ENCODE peak calls at places on chromosome 7, in ten cellular contexts. One of them, this sample, is unnamed.

GRCh38 chr7:97298561-97298960 is 181.1 kb downstream of the SDHAF3 start:
- DNase-seq in Peyer's patch: no peak
- DNase-seq in OCI-LY7: no peak
- DNase-seq in fibroblast of lung: peak
- DNase-seq in fibroblast of mammary gland: peak
- DNase-seq in pancreas: no peak
- DNase-seq in right cardiac atrium: no peak
- DNase-seq in skeletal muscle cell: peak
- DNase-seq in astrocyte: peak
- DNase-seq in BJ: no peak
- DNase-seq in this sample: no peak

GRCh38 chr7:76296743-76297740 is 5.4 kb upstream of the HSPB1 start:
- DNase-seq in BJ: peak
- DNase-seq in skeletal muscle cell: peak
- DNase-seq in Peyer's patch: no peak
- DNase-seq in fibroblast of mammary gland: peak
- DNase-seq in pancreas: peak
- DNase-seq in right cardiac atrium: peak
- DNase-seq in fibroblast of lung: peak
- DNase-seq in OCI-LY7: no peak
- DNase-seq in astrocyte: peak
- DNase-seq in this sample: no peak

GRCh38 chr7:142711722-142712616 is 37.3 kb upstream of the PRSS1 start:
- DNase-seq in astrocyte: peak
- DNase-seq in fibroblast of lung: peak
- DNase-seq in fibroblast of mammary gland: peak
- DNase-seq in OCI-LY7: peak
- DNase-seq in pancreas: no peak
- DNase-seq in right cardiac atrium: no peak
- DNase-seq in Peyer's patch: peak
- DNase-seq in BJ: no peak
- DNase-seq in skeletal muscle cell: no peak
- DNase-seq in this sample: no peak

GRCh38 chr7:81744389-81744788 is 25.5 kb downstream of the HGF start:
- DNase-seq in OCI-LY7: no peak
- DNase-seq in right cardiac atrium: no peak
- DNase-seq in astrocyte: no peak
- DNase-seq in BJ: no peak
- DNase-seq in skeletal muscle cell: no peak
- DNase-seq in fibroblast of mammary gland: no peak
- DNase-seq in pancreas: no peak
- DNase-seq in Peyer's patch: no peak
- DNase-seq in fibroblast of lung: no peak
- DNase-seq in this sample: no peak

GRCh38 chr7:1055084-1055450 is 10.7 kb downstream of the GPR146 start:
- DNase-seq in astrocyte: no peak
- DNase-seq in fibroblast of lung: no peak
- DNase-seq in OCI-LY7: no peak
- DNase-seq in right cardiac atrium: peak
- DNase-seq in BJ: no peak
- DNase-seq in Peyer's patch: peak
- DNase-seq in skeletal muscle cell: no peak
- DNase-seq in fibroblast of mammary gland: no peak
- DNase-seq in pancreas: peak
- DNase-seq in this sample: no peak

GRCh38 chr7:22821702-22822485 is 755 bp downstream of the TOMM7 start:
- DNase-seq in Peyer's patch: peak
- DNase-seq in OCI-LY7: no peak
- DNase-seq in pancreas: no peak
- DNase-seq in skeletal muscle cell: no peak
- DNase-seq in BJ: no peak
- DNase-seq in astrocyte: no peak
- DNase-seq in fibroblast of lung: no peak
- DNase-seq in right cardiac atrium: no peak
- DNase-seq in fibroblast of mammary gland: peak
- DNase-seq in this sample: peak

GRCh38 chr7:25732771-25733217 is 419.2 kb upstream of the NFE2L3 start:
- DNase-seq in astrocyte: no peak
- DNase-seq in Peyer's patch: no peak
- DNase-seq in skeletal muscle cell: no peak
- DNase-seq in BJ: no peak
- DNase-seq in fibroblast of mammary gland: no peak
- DNase-seq in right cardiac atrium: no peak
- DNase-seq in fibroblast of lung: no peak
- DNase-seq in pancreas: no peak
- DNase-seq in OCI-LY7: no peak
- DNase-seq in this sample: no peak

GRCh38 chr7:47577351-47577919 is 4.5 kb downstream of the TNS3 start:
- DNase-seq in Peyer's patch: no peak
- DNase-seq in skeletal muscle cell: no peak
- DNase-seq in OCI-LY7: peak
- DNase-seq in pancreas: no peak
- DNase-seq in fibroblast of lung: peak
- DNase-seq in right cardiac atrium: peak
- DNase-seq in astrocyte: no peak
- DNase-seq in fibroblast of mammary gland: no peak
- DNase-seq in BJ: no peak
- DNase-seq in this sample: no peak

GRCh38 chr7:111919164-111919563 is 287.0 kb downstream of the DOCK4 start:
- DNase-seq in BJ: no peak
- DNase-seq in skeletal muscle cell: no peak
- DNase-seq in pancreas: no peak
- DNase-seq in fibroblast of lung: no peak
- DNase-seq in OCI-LY7: no peak
- DNase-seq in astrocyte: no peak
- DNase-seq in fibroblast of mammary gland: no peak
- DNase-seq in Peyer's patch: no peak
- DNase-seq in right cardiac atrium: no peak
- DNase-seq in this sample: no peak

GRCh38 chr7:111920329-111920728 is 285.9 kb downstream of the DOCK4 start:
- DNase-seq in OCI-LY7: no peak
- DNase-seq in pancreas: no peak
- DNase-seq in fibroblast of lung: no peak
- DNase-seq in right cardiac atrium: no peak
- DNase-seq in astrocyte: no peak
- DNase-seq in fibroblast of mammary gland: no peak
- DNase-seq in Peyer's patch: no peak
- DNase-seq in skeletal muscle cell: no peak
- DNase-seq in BJ: no peak
- DNase-seq in this sample: no peak

GRCh38 chr7:111919690-111920179 is 286.5 kb downstream of the DOCK4 start:
- DNase-seq in skeletal muscle cell: peak
- DNase-seq in OCI-LY7: no peak
- DNase-seq in BJ: no peak
- DNase-seq in right cardiac atrium: no peak
- DNase-seq in Peyer's patch: no peak
- DNase-seq in fibroblast of mammary gland: peak
- DNase-seq in astrocyte: peak
- DNase-seq in pancreas: no peak
- DNase-seq in fibroblast of lung: peak
- DNase-seq in this sample: no peak

GRCh38 chr7:111914287-111914686 is 291.9 kb downstream of the DOCK4 start:
- DNase-seq in fibroblast of mammary gland: no peak
- DNase-seq in pancreas: no peak
- DNase-seq in skeletal muscle cell: no peak
- DNase-seq in astrocyte: no peak
- DNase-seq in right cardiac atrium: no peak
- DNase-seq in BJ: no peak
- DNase-seq in OCI-LY7: no peak
- DNase-seq in Peyer's patch: no peak
- DNase-seq in fibroblast of lung: no peak
- DNase-seq in this sample: no peak

DNA sequence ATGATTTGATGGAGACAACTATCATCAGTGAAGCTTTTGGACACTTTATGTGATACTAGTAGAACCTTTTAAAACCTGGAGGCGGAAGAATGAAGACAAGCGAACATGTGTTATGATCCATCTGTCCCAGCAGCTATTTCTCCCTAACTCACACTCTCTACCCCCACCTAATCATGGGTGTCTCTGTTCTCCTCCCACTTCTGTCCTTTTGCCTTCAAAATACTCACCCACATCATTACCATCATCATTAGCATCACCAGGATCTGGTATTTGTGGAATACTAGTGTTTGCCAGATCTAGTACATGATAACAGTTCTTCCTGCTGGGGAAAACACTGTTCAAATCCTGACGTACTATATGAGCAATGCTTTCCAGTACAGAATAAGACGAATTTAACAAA is 287.7 kb downstream of the DOCK4 start:
- DNase-seq in Peyer's patch: no peak
- DNase-seq in BJ: no peak
- DNase-seq in fibroblast of mammary gland: no peak
- DNase-seq in astrocyte: no peak
- DNase-seq in right cardiac atrium: no peak
- DNase-seq in OCI-LY7: no peak
- DNase-seq in fibroblast of lung: no peak
- DNase-seq in skeletal muscle cell: no peak
- DNase-seq in pancreas: no peak
- DNase-seq in this sample: no peak
- H3K4me3 ChIP-seq in Peyer's patch: no peak
- H3K4me3 ChIP-seq in BJ: no peak
- H3K4me3 ChIP-seq in fibroblast of mammary gland: no peak
- H3K4me3 ChIP-seq in astrocyte: no peak
- H3K4me3 ChIP-seq in right cardiac atrium: no peak
- H3K4me3 ChIP-seq in OCI-LY7: no peak
- H3K4me3 ChIP-seq in fibroblast of lung: no peak
- H3K4me3 ChIP-seq in skeletal muscle cell: no peak
- H3K4me3 ChIP-seq in pancreas: no peak
- H3K4me3 ChIP-seq in this sample: no peak

GRCh38 chr7:128450913-128451312 is 4.8 kb upstream of the HILPDA start:
- DNase-seq in BJ: no peak
- DNase-seq in OCI-LY7: no peak
- DNase-seq in fibroblast of lung: no peak
- DNase-seq in astrocyte: no peak
- DNase-seq in skeletal muscle cell: no peak
- DNase-seq in Peyer's patch: no peak
- DNase-seq in right cardiac atrium: no peak
- DNase-seq in pancreas: no peak
- DNase-seq in fibroblast of mammary gland: no peak
- DNase-seq in this sample: no peak

GRCh38 chr7:128454808-128455555 is 696 bp upstream of the HILPDA start:
- DNase-seq in astrocyte: peak
- DNase-seq in fibroblast of mammary gland: no peak
- DNase-seq in pancreas: peak
- DNase-seq in Peyer's patch: no peak
- DNase-seq in BJ: no peak
- DNase-seq in right cardiac atrium: peak
- DNase-seq in skeletal muscle cell: no peak
- DNase-seq in fibroblast of lung: no peak
- DNase-seq in OCI-LY7: peak
- DNase-seq in this sample: no peak

GRCh38 chr7:128455556-128456254 is at the start of gene HILPDA:
- DNase-seq in Peyer's patch: peak
- DNase-seq in astrocyte: peak
- DNase-seq in OCI-LY7: peak
- DNase-seq in fibroblast of mammary gland: peak
- DNase-seq in BJ: peak
- DNase-seq in fibroblast of lung: peak
- DNase-seq in right cardiac atrium: peak
- DNase-seq in pancreas: peak
- DNase-seq in skeletal muscle cell: peak
- DNase-seq in this sample: peak

GRCh38 chr7:128452552-128452951 is 3.1 kb upstream of the HILPDA start:
- DNase-seq in fibroblast of lung: no peak
- DNase-seq in right cardiac atrium: no peak
- DNase-seq in fibroblast of mammary gland: no peak
- DNase-seq in Peyer's patch: no peak
- DNase-seq in OCI-LY7: no peak
- DNase-seq in pancreas: no peak
- DNase-seq in BJ: no peak
- DNase-seq in skeletal muscle cell: no peak
- DNase-seq in astrocyte: no peak
- DNase-seq in this sample: no peak

DNA sequence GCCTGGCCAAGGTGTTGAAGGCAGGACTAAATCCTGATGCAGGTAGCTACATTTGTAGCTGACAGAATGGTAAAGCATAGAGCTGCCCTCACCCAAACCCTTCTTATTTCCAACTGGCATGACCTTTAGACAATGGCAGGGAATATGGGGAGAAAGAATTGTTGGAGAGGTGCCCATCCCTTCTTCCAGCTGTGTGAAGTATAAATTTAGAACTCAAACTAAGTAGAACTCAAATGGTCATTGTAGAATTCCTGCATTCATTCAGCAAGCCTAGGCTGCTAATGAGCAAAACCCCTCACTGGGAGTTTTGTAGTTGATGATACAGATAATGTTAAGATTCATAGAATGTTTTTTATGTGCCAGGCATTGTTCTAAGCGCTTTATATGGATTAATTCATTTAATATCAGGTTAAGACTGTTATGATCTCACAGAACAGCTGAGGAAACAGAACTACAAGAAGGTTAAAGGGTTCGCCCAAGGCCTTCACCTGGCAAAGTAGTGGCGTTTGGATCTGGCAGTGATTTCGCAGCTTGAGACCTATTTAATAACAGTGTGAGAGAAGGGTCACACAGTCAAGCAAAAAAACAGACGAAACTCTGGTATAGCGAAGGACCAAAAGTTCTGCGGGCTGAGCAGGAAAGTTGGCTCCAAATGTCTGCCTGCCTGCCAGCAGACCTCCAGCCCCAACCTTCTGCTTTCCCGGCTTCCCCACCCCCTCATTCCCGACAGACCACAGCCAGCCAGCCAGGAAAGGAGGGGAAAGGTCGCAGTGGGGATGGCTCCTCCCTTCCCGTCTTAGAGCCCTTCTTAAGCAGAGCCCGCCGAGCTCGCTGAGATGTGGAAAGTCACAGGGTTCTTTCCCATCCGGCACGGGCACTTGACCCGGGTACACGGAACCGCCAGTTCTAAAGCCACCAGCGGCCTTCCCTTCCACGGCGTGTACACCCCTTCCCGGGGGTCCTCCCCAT is 1.6 kb upstream of the HILPDA start:
- DNase-seq in right cardiac atrium: peak
- DNase-seq in fibroblast of lung: peak
- DNase-seq in pancreas: peak
- DNase-seq in fibroblast of mammary gland: peak
- DNase-seq in Peyer's patch: peak
- DNase-seq in astrocyte: peak
- DNase-seq in BJ: peak
- DNase-seq in OCI-LY7: no peak
- DNase-seq in skeletal muscle cell: peak
- DNase-seq in this sample: peak
- H3K4me3 ChIP-seq in right cardiac atrium: peak
- H3K4me3 ChIP-seq in fibroblast of lung: peak
- H3K4me3 ChIP-seq in pancreas: no peak
- H3K4me3 ChIP-seq in fibroblast of mammary gland: peak
- H3K4me3 ChIP-seq in Peyer's patch: no peak
- H3K4me3 ChIP-seq in astrocyte: peak
- H3K4me3 ChIP-seq in BJ: no peak
- H3K4me3 ChIP-seq in OCI-LY7: no peak
- H3K4me3 ChIP-seq in skeletal muscle cell: peak
- H3K4me3 ChIP-seq in this sample: peak

GRCh38 chr7:72335561-72336381 is 76.4 kb downstream of the CALN1 start:
- DNase-seq in fibroblast of lung: no peak
- DNase-seq in skeletal muscle cell: no peak
- DNase-seq in Peyer's patch: no peak
- DNase-seq in astrocyte: no peak
- DNase-seq in BJ: no peak
- DNase-seq in fibroblast of mammary gland: no peak
- DNase-seq in right cardiac atrium: no peak
- DNase-seq in pancreas: peak
- DNase-seq in OCI-LY7: no peak
- DNase-seq in this sample: no peak
- H3K4me3 ChIP-seq in fibroblast of lung: no peak
- H3K4me3 ChIP-seq in skeletal muscle cell: no peak
- H3K4me3 ChIP-seq in Peyer's patch: no peak
- H3K4me3 ChIP-seq in astrocyte: no peak
- H3K4me3 ChIP-seq in BJ: no peak
- H3K4me3 ChIP-seq in fibroblast of mammary gland: no peak
- H3K4me3 ChIP-seq in right cardiac atrium: no peak
- H3K4me3 ChIP-seq in pancreas: peak
- H3K4me3 ChIP-seq in OCI-LY7: no peak
- H3K4me3 ChIP-seq in this sample: no peak

DNA sequence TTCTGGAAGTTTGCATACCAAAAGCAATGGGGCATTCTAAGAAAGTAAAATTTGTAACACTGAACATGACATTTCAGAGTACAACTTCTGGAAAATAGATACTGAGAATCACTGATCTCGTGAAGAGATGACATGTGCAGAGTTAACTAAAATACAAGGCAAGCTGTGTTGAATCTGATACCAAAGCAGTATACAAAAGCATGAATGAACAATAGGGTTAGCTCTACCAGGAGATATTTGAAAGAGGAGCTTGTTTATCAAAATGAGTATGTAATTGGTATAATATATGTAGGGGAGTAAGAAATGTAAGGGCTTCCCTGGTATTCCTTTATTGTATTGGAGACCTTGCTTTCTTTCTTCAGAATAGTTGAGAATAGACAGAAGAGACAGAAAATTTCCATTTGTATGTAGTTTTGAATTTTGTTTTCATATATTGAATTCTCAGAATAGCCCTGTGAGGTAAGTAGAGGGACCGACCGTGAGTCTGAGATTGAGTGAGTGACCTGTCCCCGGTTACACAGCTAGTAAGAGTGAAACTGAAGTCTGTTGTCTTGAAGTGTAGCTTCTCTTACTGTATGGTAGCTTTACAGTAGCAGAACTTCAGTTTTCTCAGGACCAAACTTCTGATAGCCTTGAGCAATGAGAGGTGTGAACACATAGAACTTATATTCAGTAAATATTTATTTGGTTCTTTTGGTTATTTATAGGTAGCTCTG is 5.0 kb downstream of the HBP1 start:
- DNase-seq in right cardiac atrium: no peak
- DNase-seq in fibroblast of mammary gland: no peak
- DNase-seq in BJ: no peak
- DNase-seq in skeletal muscle cell: no peak
- DNase-seq in Peyer's patch: no peak
- DNase-seq in fibroblast of lung: no peak
- DNase-seq in pancreas: no peak
- DNase-seq in astrocyte: no peak
- DNase-seq in OCI-LY7: no peak
- DNase-seq in this sample: no peak
- H3K4me3 ChIP-seq in right cardiac atrium: no peak
- H3K4me3 ChIP-seq in fibroblast of mammary gland: no peak
- H3K4me3 ChIP-seq in BJ: no peak
- H3K4me3 ChIP-seq in skeletal muscle cell: no peak
- H3K4me3 ChIP-seq in Peyer's patch: no peak
- H3K4me3 ChIP-seq in fibroblast of lung: no peak
- H3K4me3 ChIP-seq in pancreas: no peak
- H3K4me3 ChIP-seq in astrocyte: no peak
- H3K4me3 ChIP-seq in OCI-LY7: no peak
- H3K4me3 ChIP-seq in this sample: no peak

This sample was measured in MG63.